ENCODE peak calls at places on chromosome 15, in ten cellular contexts. One of them, this sample, is unnamed.

GRCh38 chr15:62880278-62880677 is 162.3 kb upstream of the TPM1 start:
- DNase-seq in keratinocyte: no peak
- DNase-seq in suprapubic skin: no peak
- DNase-seq in OCI-LY7: no peak
- DNase-seq in foreskin fibroblast: no peak
- DNase-seq in osteocyte: no peak
- DNase-seq in tibial artery: no peak
- DNase-seq in CD8-positive, alpha-beta T cell: no peak
- DNase-seq in lower leg skin: no peak
- DNase-seq in left ventricle myocardium inferior: no peak
- DNase-seq in this sample: no peak

GRCh38 chr15:96407482-96407881 is 77.0 kb downstream of the NR2F2 start:
- DNase-seq in keratinocyte: no peak
- DNase-seq in suprapubic skin: no peak
- DNase-seq in OCI-LY7: no peak
- DNase-seq in foreskin fibroblast: no peak
- DNase-seq in osteocyte: no peak
- DNase-seq in tibial artery: no peak
- DNase-seq in CD8-positive, alpha-beta T cell: no peak
- DNase-seq in lower leg skin: no peak
- DNase-seq in left ventricle myocardium inferior: no peak
- DNase-seq in this sample: no peak

GRCh38 chr15:41020829-41021228 is 67.6 kb downstream of the CHAC1 start:
- DNase-seq in keratinocyte: no peak
- DNase-seq in suprapubic skin: no peak
- DNase-seq in OCI-LY7: no peak
- DNase-seq in foreskin fibroblast: no peak
- DNase-seq in osteocyte: no peak
- DNase-seq in tibial artery: no peak
- DNase-seq in CD8-positive, alpha-beta T cell: no peak
- DNase-seq in lower leg skin: no peak
- DNase-seq in left ventricle myocardium inferior: no peak
- DNase-seq in this sample: no peak

GRCh38 chr15:60418095-60418494 is 20.3 kb upstream of the ANXA2 start:
- DNase-seq in keratinocyte: no peak
- DNase-seq in suprapubic skin: no peak
- DNase-seq in OCI-LY7: no peak
- DNase-seq in foreskin fibroblast: no peak
- DNase-seq in osteocyte: no peak
- DNase-seq in tibial artery: no peak
- DNase-seq in CD8-positive, alpha-beta T cell: no peak
- DNase-seq in lower leg skin: no peak
- DNase-seq in left ventricle myocardium inferior: no peak
- DNase-seq in this sample: no peak

GRCh38 chr15:49273734-49274318 is 103.8 kb downstream of the GALK2 start:
- DNase-seq in keratinocyte: no peak
- DNase-seq in suprapubic skin: no peak
- DNase-seq in OCI-LY7: no peak
- DNase-seq in foreskin fibroblast: peak
- DNase-seq in osteocyte: no peak
- DNase-seq in tibial artery: no peak
- DNase-seq in CD8-positive, alpha-beta T cell: no peak
- DNase-seq in lower leg skin: no peak
- DNase-seq in left ventricle myocardium inferior: no peak
- DNase-seq in this sample: no peak

GRCh38 chr15:90400759-90401314 is 12.8 kb downstream of the IQGAP1 start:
- DNase-seq in keratinocyte: peak
- DNase-seq in suprapubic skin: peak
- DNase-seq in OCI-LY7: peak
- DNase-seq in foreskin fibroblast: peak
- DNase-seq in osteocyte: peak
- DNase-seq in tibial artery: peak
- DNase-seq in CD8-positive, alpha-beta T cell: peak
- DNase-seq in lower leg skin: peak
- DNase-seq in left ventricle myocardium inferior: peak
- DNase-seq in this sample: no peak

GRCh38 chr15:98428253-98428989 is 219.9 kb upstream of the IGF1R start:
- DNase-seq in keratinocyte: peak
- DNase-seq in suprapubic skin: no peak
- DNase-seq in OCI-LY7: no peak
- DNase-seq in foreskin fibroblast: peak
- DNase-seq in osteocyte: peak
- DNase-seq in tibial artery: peak
- DNase-seq in CD8-positive, alpha-beta T cell: peak
- DNase-seq in lower leg skin: peak
- DNase-seq in left ventricle myocardium inferior: peak
- DNase-seq in this sample: peak

GRCh38 chr15:31399544-31400171 is 73.0 kb downstream of the KLF13 start:
- DNase-seq in keratinocyte: no peak
- DNase-seq in suprapubic skin: no peak
- DNase-seq in OCI-LY7: no peak
- DNase-seq in foreskin fibroblast: no peak
- DNase-seq in osteocyte: no peak
- DNase-seq in tibial artery: no peak
- DNase-seq in CD8-positive, alpha-beta T cell: no peak
- DNase-seq in lower leg skin: no peak
- DNase-seq in left ventricle myocardium inferior: peak
- DNase-seq in this sample: no peak

GRCh38 chr15:80404719-80405553 is 754 bp downstream of the ARNT2 start:
- DNase-seq in keratinocyte: no peak
- DNase-seq in suprapubic skin: no peak
- DNase-seq in OCI-LY7: no peak
- DNase-seq in foreskin fibroblast: no peak
- DNase-seq in osteocyte: no peak
- DNase-seq in tibial artery: peak
- DNase-seq in CD8-positive, alpha-beta T cell: no peak
- DNase-seq in lower leg skin: no peak
- DNase-seq in left ventricle myocardium inferior: no peak
- DNase-seq in this sample: no peak

GRCh38 chr15:70795311-70795665 is 31.9 kb upstream of the UACA start:
- DNase-seq in keratinocyte: no peak
- DNase-seq in suprapubic skin: no peak
- DNase-seq in OCI-LY7: no peak
- DNase-seq in foreskin fibroblast: peak
- DNase-seq in osteocyte: no peak
- DNase-seq in tibial artery: no peak
- DNase-seq in CD8-positive, alpha-beta T cell: no peak
- DNase-seq in lower leg skin: no peak
- DNase-seq in left ventricle myocardium inferior: no peak
- DNase-seq in this sample: no peak

GRCh38 chr15:42921049-42921731 is 612 bp upstream of the TTBK2 start:
- DNase-seq in keratinocyte: no peak
- DNase-seq in suprapubic skin: peak
- DNase-seq in OCI-LY7: peak
- DNase-seq in foreskin fibroblast: no peak
- DNase-seq in osteocyte: no peak
- DNase-seq in tibial artery: no peak
- DNase-seq in CD8-positive, alpha-beta T cell: peak
- DNase-seq in lower leg skin: peak
- DNase-seq in left ventricle myocardium inferior: no peak
- DNase-seq in this sample: no peak

GRCh38 chr15:95875141-95875643 is 455.3 kb upstream of the NR2F2 start:
- DNase-seq in keratinocyte: no peak
- DNase-seq in suprapubic skin: no peak
- DNase-seq in OCI-LY7: no peak
- DNase-seq in foreskin fibroblast: peak
- DNase-seq in osteocyte: no peak
- DNase-seq in tibial artery: peak
- DNase-seq in CD8-positive, alpha-beta T cell: no peak
- DNase-seq in lower leg skin: peak
- DNase-seq in left ventricle myocardium inferior: no peak
- DNase-seq in this sample: no peak

GRCh38 chr15:62653122-62653521 is 389.4 kb upstream of the TPM1 start:
- DNase-seq in keratinocyte: no peak
- DNase-seq in suprapubic skin: no peak
- DNase-seq in OCI-LY7: no peak
- DNase-seq in foreskin fibroblast: no peak
- DNase-seq in osteocyte: no peak
- DNase-seq in tibial artery: no peak
- DNase-seq in CD8-positive, alpha-beta T cell: no peak
- DNase-seq in lower leg skin: no peak
- DNase-seq in left ventricle myocardium inferior: no peak
- DNase-seq in this sample: no peak

GRCh38 chr15:80835338-80835737 is 56.2 kb downstream of the CEMIP start:
- DNase-seq in keratinocyte: no peak
- DNase-seq in suprapubic skin: no peak
- DNase-seq in OCI-LY7: no peak
- DNase-seq in foreskin fibroblast: no peak
- DNase-seq in osteocyte: no peak
- DNase-seq in tibial artery: no peak
- DNase-seq in CD8-positive, alpha-beta T cell: no peak
- DNase-seq in lower leg skin: no peak
- DNase-seq in left ventricle myocardium inferior: no peak
- DNase-seq in this sample: no peak

GRCh38 chr15:76163429-76164020 is 103.7 kb downstream of the TMEM266 start:
- DNase-seq in keratinocyte: no peak
- DNase-seq in suprapubic skin: peak
- DNase-seq in OCI-LY7: no peak
- DNase-seq in foreskin fibroblast: peak
- DNase-seq in osteocyte: no peak
- DNase-seq in tibial artery: peak
- DNase-seq in CD8-positive, alpha-beta T cell: no peak
- DNase-seq in lower leg skin: peak
- DNase-seq in left ventricle myocardium inferior: peak
- DNase-seq in this sample: no peak

GRCh38 chr15:73573572-73573971 is 59.6 kb downstream of the NPTN start:
- DNase-seq in keratinocyte: no peak
- DNase-seq in suprapubic skin: peak
- DNase-seq in OCI-LY7: no peak
- DNase-seq in foreskin fibroblast: peak
- DNase-seq in osteocyte: no peak
- DNase-seq in tibial artery: no peak
- DNase-seq in CD8-positive, alpha-beta T cell: no peak
- DNase-seq in lower leg skin: peak
- DNase-seq in left ventricle myocardium inferior: no peak
- DNase-seq in this sample: no peak

GRCh38 chr15:89338036-89338435 is 3.4 kb upstream of the POLG start:
- DNase-seq in keratinocyte: no peak
- DNase-seq in suprapubic skin: peak
- DNase-seq in OCI-LY7: no peak
- DNase-seq in foreskin fibroblast: no peak
- DNase-seq in osteocyte: no peak
- DNase-seq in tibial artery: peak
- DNase-seq in CD8-positive, alpha-beta T cell: no peak
- DNase-seq in lower leg skin: no peak
- DNase-seq in left ventricle myocardium inferior: no peak
- DNase-seq in this sample: no peak

GRCh38 chr15:36960179-36960946 is 140.0 kb downstream of the MEIS2 start:
- DNase-seq in keratinocyte: no peak
- DNase-seq in suprapubic skin: no peak
- DNase-seq in OCI-LY7: no peak
- DNase-seq in foreskin fibroblast: no peak
- DNase-seq in osteocyte: no peak
- DNase-seq in tibial artery: no peak
- DNase-seq in CD8-positive, alpha-beta T cell: no peak
- DNase-seq in lower leg skin: no peak
- DNase-seq in left ventricle myocardium inferior: no peak
- DNase-seq in this sample: no peak

GRCh38 chr15:77033417-77033728 is 37.5 kb downstream of the TSPAN3 start:
- DNase-seq in keratinocyte: no peak
- DNase-seq in suprapubic skin: no peak
- DNase-seq in OCI-LY7: no peak
- DNase-seq in foreskin fibroblast: no peak
- DNase-seq in osteocyte: no peak
- DNase-seq in tibial artery: peak
- DNase-seq in CD8-positive, alpha-beta T cell: no peak
- DNase-seq in lower leg skin: no peak
- DNase-seq in left ventricle myocardium inferior: no peak
- DNase-seq in this sample: no peak

GRCh38 chr15:82680200-82681102 is 29.2 kb downstream of the AP3B2 start:
- DNase-seq in keratinocyte: peak
- DNase-seq in suprapubic skin: no peak
- DNase-seq in OCI-LY7: peak
- DNase-seq in foreskin fibroblast: no peak
- DNase-seq in osteocyte: no peak
- DNase-seq in tibial artery: peak
- DNase-seq in CD8-positive, alpha-beta T cell: peak
- DNase-seq in lower leg skin: no peak
- DNase-seq in left ventricle myocardium inferior: no peak
- DNase-seq in this sample: no peak
- TF ChIP-seq CTCF in keratinocyte: no peak
- TF ChIP-seq CTCF in suprapubic skin: no peak
- TF ChIP-seq CTCF in OCI-LY7: no peak
- TF ChIP-seq CTCF in foreskin fibroblast: no peak
- TF ChIP-seq CTCF in osteocyte: no peak
- TF ChIP-seq CTCF in tibial artery: no peak
- TF ChIP-seq CTCF in CD8-positive, alpha-beta T cell: peak
- TF ChIP-seq CTCF in lower leg skin: no peak
- TF ChIP-seq CTCF in left ventricle myocardium inferior: no peak
- TF ChIP-seq CTCF in this sample: no peak

DNA sequence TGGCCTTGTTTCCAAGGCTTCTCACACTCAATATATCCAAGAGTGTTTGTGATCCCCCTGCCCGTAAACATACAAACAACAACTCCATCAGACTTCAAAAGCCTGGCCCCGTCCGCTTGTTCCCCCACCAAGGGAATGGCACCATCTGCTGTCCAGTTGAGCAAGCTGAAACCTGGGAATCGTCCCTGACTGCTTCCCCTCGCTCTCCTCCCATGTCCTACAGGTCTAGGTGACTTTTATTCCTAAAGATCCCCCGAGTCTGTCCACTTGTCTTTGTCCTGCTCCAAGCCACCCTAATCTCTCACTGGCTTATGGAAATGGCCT is 27.9 kb upstream of the FAM174B start:
- DNase-seq in keratinocyte: no peak
- DNase-seq in suprapubic skin: no peak
- DNase-seq in OCI-LY7: no peak
- DNase-seq in foreskin fibroblast: no peak
- DNase-seq in osteocyte: no peak
- DNase-seq in tibial artery: no peak
- DNase-seq in CD8-positive, alpha-beta T cell: no peak
- DNase-seq in lower leg skin: no peak
- DNase-seq in left ventricle myocardium inferior: peak
- DNase-seq in this sample: no peak
- TF ChIP-seq CTCF in keratinocyte: no peak
- TF ChIP-seq CTCF in suprapubic skin: no peak
- TF ChIP-seq CTCF in OCI-LY7: peak
- TF ChIP-seq CTCF in foreskin fibroblast: no peak
- TF ChIP-seq CTCF in osteocyte: peak
- TF ChIP-seq CTCF in tibial artery: peak
- TF ChIP-seq CTCF in CD8-positive, alpha-beta T cell: no peak
- TF ChIP-seq CTCF in lower leg skin: no peak
- TF ChIP-seq CTCF in left ventricle myocardium inferior: peak
- TF ChIP-seq CTCF in this sample: no peak

GRCh38 chr15:85316244-85316934 is 64.0 kb upstream of the AKAP13 start:
- DNase-seq in keratinocyte: no peak
- DNase-seq in suprapubic skin: no peak
- DNase-seq in OCI-LY7: no peak
- DNase-seq in foreskin fibroblast: peak
- DNase-seq in osteocyte: no peak
- DNase-seq in tibial artery: no peak
- DNase-seq in CD8-positive, alpha-beta T cell: peak
- DNase-seq in lower leg skin: no peak
- DNase-seq in left ventricle myocardium inferior: no peak
- DNase-seq in this sample: no peak
- TF ChIP-seq CTCF in keratinocyte: no peak
- TF ChIP-seq CTCF in suprapubic skin: no peak
- TF ChIP-seq CTCF in OCI-LY7: no peak
- TF ChIP-seq CTCF in foreskin fibroblast: no peak
- TF ChIP-seq CTCF in osteocyte: no peak
- TF ChIP-seq CTCF in tibial artery: no peak
- TF ChIP-seq CTCF in CD8-positive, alpha-beta T cell: no peak
- TF ChIP-seq CTCF in lower leg skin: no peak
- TF ChIP-seq CTCF in left ventricle myocardium inferior: no peak
- TF ChIP-seq CTCF in this sample: no peak

GRCh38 chr15:58115692-58116091 is 22.5 kb upstream of the AQP9 start:
- DNase-seq in keratinocyte: peak
- DNase-seq in suprapubic skin: no peak
- DNase-seq in OCI-LY7: no peak
- DNase-seq in foreskin fibroblast: no peak
- DNase-seq in osteocyte: no peak
- DNase-seq in tibial artery: no peak
- DNase-seq in CD8-positive, alpha-beta T cell: no peak
- DNase-seq in lower leg skin: no peak
- DNase-seq in left ventricle myocardium inferior: no peak
- DNase-seq in this sample: no peak
- TF ChIP-seq CTCF in keratinocyte: peak
- TF ChIP-seq CTCF in suprapubic skin: no peak
- TF ChIP-seq CTCF in OCI-LY7: no peak
- TF ChIP-seq CTCF in foreskin fibroblast: peak
- TF ChIP-seq CTCF in osteocyte: peak
- TF ChIP-seq CTCF in tibial artery: no peak
- TF ChIP-seq CTCF in CD8-positive, alpha-beta T cell: no peak
- TF ChIP-seq CTCF in lower leg skin: no peak
- TF ChIP-seq CTCF in left ventricle myocardium inferior: peak
- TF ChIP-seq CTCF in this sample: no peak